ENCODE peak calls at places on chromosomes 11 and 22, in five cellular contexts. C is astrocyte of the cerebellum; O is amniotic stem cell; W is fibroblast of pulmonary artery; K is activated CD4-positive, alpha-beta T cell treated with anti-CD3 and anti-CD28 coated beads for 24 hours. G is an unnamed sample.
A peak's percentile ranks its signal among the peaks of the same experiment; 100 is the strongest.

GRCh38 chr22:31488988-31489617 is 539 bp downstream of the EIF4ENIF1 start:
- DNase-seq in C (no peak), O (no peak), W (peak; percentile 27), K (peak; percentile 21), G (peak; percentile 38)

GRCh38 chr11:127994736-127995135 is 592.6 kb downstream of the ETS1 start:
- DNase-seq in C (peak; percentile 23), O (peak; percentile 30), W (peak; percentile 72), K (no peak), G (no peak)

GRCh38 chr11:116861539-116861938 is 24.1 kb upstream of the APOA1 start:
- DNase-seq in C (no peak), O (no peak), W (peak; percentile 79), K (no peak), G (no peak)

GRCh38 chr22:37345863-37346514 is 63.7 kb downstream of the CYTH4 start:
- DNase-seq in C (peak; percentile 63), O (no peak), W (peak; percentile 96), K (no peak), G (no peak)

GRCh38 chr11:20873054-20873453 is 203.7 kb downstream of the NELL1 start:
- DNase-seq in C (no peak), O (no peak), W (no peak), K (no peak), G (no peak)

GRCh38 chr11:62611705-62612365 is 740 bp downstream of the EML3 start:
- DNase-seq in C (peak; percentile 43), O (no peak), W (peak; percentile 83), K (peak; percentile 38), G (peak; percentile 56)

GRCh38 chr11:120306519-120307242 is 18.4 kb upstream of the TLCD5 start:
- DNase-seq in C (peak; percentile 59), O (peak; percentile 70), W (peak; percentile 84), K (no peak), G (no peak)

GRCh38 chr11:64253043-64253442 is 1.7 kb downstream of the PLCB3 start:
- DNase-seq in C (no peak), O (no peak), W (no peak), K (no peak), G (no peak)

GRCh38 chr11:131867457-131868257 is 497.2 kb downstream of the NTM start:
- DNase-seq in C (peak; percentile 81), O (peak; percentile 75), W (peak; percentile 92), K (no peak), G (no peak)

GRCh38 chr11:62217191-62217748 is 8.8 kb downstream of the SCGB2A1 start:
- DNase-seq in C (peak; percentile 2), O (no peak), W (peak; percentile 49), K (no peak), G (no peak)

GRCh38 chr11:120239713-120240640 is at the start of gene POU2F3:
- DNase-seq in C (no peak), O (no peak), W (no peak), K (no peak), G (no peak)

GRCh38 chr11:33329705-33330329 is 72.6 kb downstream of the HIPK3 start:
- DNase-seq in C (peak; percentile 66), O (peak; percentile 18), W (peak; percentile 83), K (peak; percentile 7), G (peak; percentile 9)

GRCh38 chr11:10478574-10479550 is 23.8 kb downstream of the AMPD3 start:
- DNase-seq in C (no peak), O (no peak), W (no peak), K (no peak), G (no peak)

GRCh38 chr11:21268036-21268435 is 598.6 kb downstream of the NELL1 start:
- DNase-seq in C (no peak), O (no peak), W (no peak), K (no peak), G (no peak)

GRCh38 chr22:39994566-39995345 is at the start of gene FAM83F:
- DNase-seq in C (no peak), O (no peak), W (no peak), K (no peak), G (peak; percentile 68)

GRCh38 chr11:127000991-127001390 is 421 bp upstream of the KIRREL3 start:
- DNase-seq in C (no peak), O (no peak), W (no peak), K (no peak), G (no peak)

GRCh38 chr11:16737860-16738197 is 618 bp upstream of the C11orf58 start:
- DNase-seq in C (no peak), O (no peak), W (no peak), K (no peak), G (no peak)

GRCh38 chr11:31499576-31500178 is 9.7 kb downstream of the IMMP1L start:
- DNase-seq in C (peak; percentile 38), O (no peak), W (peak; percentile 9), K (no peak), G (no peak)

GRCh38 chr11:130786987-130787688 is 129.1 kb downstream of the SNX19 start:
- DNase-seq in C (no peak), O (no peak), W (peak; percentile 21), K (no peak), G (no peak)

GRCh38 chr11:95108671-95109551 is 19.3 kb downstream of the ENDOD1 start:
- DNase-seq in C (no peak), O (no peak), W (peak; percentile 56), K (no peak), G (no peak)

G was measured in activated naive CD8-positive, alpha-beta T cell treated with anti-CD3 and anti-CD28 coated beads for 36 hours.